ENCODE peak calls at places on chromosomes 3 and 15, in seven cellular contexts. F, P, O, L, V, C and I are unnamed samples.

GRCh38 chr3:117665311-117665710 is 955.7 kb downstream of the TUSC7 start:
- DNase-seq in V (no peak), L (no peak), O (no peak), P (no peak), F (no peak), C (no peak), I (no peak)

GRCh38 chr3:42224178-42224577 is 41.8 kb downstream of the CCK start:
- DNase-seq in O (no peak), P (no peak), L (no peak), C (no peak), F (no peak), V (no peak), I (no peak)

GRCh38 chr15:58463815-58464697 is 32.3 kb downstream of the LIPC start:
- DNase-seq in O (peak; percentile 47), F (no peak), C (no peak), L (no peak), P (peak; percentile 73), V (no peak), I (no peak)

GRCh38 chr3:157131861-157132260 is 28.1 kb downstream of the CCNL1 start:
- DNase-seq in O (peak; percentile 41), V (no peak), P (peak; percentile 61), F (no peak), L (no peak), C (no peak), I (no peak)

GRCh38 chr3:159186581-159186980 is 384.7 kb downstream of the MFSD1 start:
- DNase-seq in C (no peak), O (no peak), F (no peak), L (no peak), P (no peak), V (no peak), I (no peak)

GRCh38 chr15:66387176-66388056 is 704 bp downstream of the MAP2K1 start:
- DNase-seq in F (peak; percentile 74), V (peak; percentile 58), O (peak; percentile 58), C (peak; percentile 76), L (peak; percentile 29), P (peak; percentile 83), I (peak; percentile 61)

GRCh38 chr3:54580453-54580852 is 347.4 kb downstream of the LRTM1 start:
- DNase-seq in O (no peak), C (no peak), P (no peak), F (no peak), L (no peak), V (no peak), I (no peak)

GRCh38 chr15:70533931-70534742 is 229.2 kb downstream of the UACA start:
- DNase-seq in F (no peak), C (no peak), V (no peak), L (no peak), O (peak; percentile 66), P (no peak), I (no peak)

GRCh38 chr3:25344609-25345008 is 83.5 kb upstream of the RARB start:
- DNase-seq in P (no peak), F (no peak), O (no peak), L (no peak), C (no peak), V (no peak), I (no peak)

GRCh38 chr15:79017953-79018352 is 72.6 kb downstream of the RASGRF1 start:
- DNase-seq in L (no peak), V (no peak), P (no peak), F (no peak), O (no peak), C (no peak), I (no peak)

GRCh38 chr3:99966657-99967420 is 147.5 kb downstream of the FILIP1L start:
- DNase-seq in V (no peak), F (no peak), O (peak; percentile 10), C (no peak), L (no peak), P (peak; percentile 68), I (no peak)

GRCh38 chr3:9769426-9770275 is at the start of gene CAMK1:
- DNase-seq in O (peak; percentile 56), C (peak; percentile 83), V (peak; percentile 79), L (no peak), F (peak; percentile 91), P (peak; percentile 58), I (peak; percentile 82)

GRCh38 chr3:4864503-4864902 is 114.7 kb upstream of the BHLHE40 start:
- DNase-seq in V (no peak), F (no peak), L (no peak), O (no peak), C (no peak), P (no peak), I (no peak)

GRCh38 chr15:93245616-93246122 is 156.7 kb upstream of the RGMA start:
- DNase-seq in C (no peak), V (no peak), P (no peak), L (no peak), O (no peak), F (no peak), I (no peak)

GRCh38 chr15:77898811-77899730 is 178.4 kb downstream of the TBC1D2B start:
- DNase-seq in P (no peak), L (no peak), O (no peak), V (no peak), F (peak; percentile 21), C (no peak), I (no peak)

GRCh38 chr3:77179762-77180161 is 139.9 kb downstream of the ROBO2 start:
- DNase-seq in P (no peak), O (no peak), F (no peak), C (no peak), L (no peak), V (no peak), I (no peak)

GRCh38 chr3:139657434-139657833 is 20.3 kb downstream of the NMNAT3 start:
- DNase-seq in O (no peak), P (no peak), C (no peak), F (no peak), L (no peak), V (no peak), I (no peak)

GRCh38 chr15:66287461-66288055 is 5.8 kb upstream of the DIS3L start:
- DNase-seq in L (no peak), C (no peak), V (peak; percentile 13), O (no peak), P (peak; percentile 14), F (no peak), I (no peak)

GRCh38 chr3:102223139-102223538 is 211.7 kb upstream of the ZPLD1 start:
- DNase-seq in O (no peak), C (no peak), F (no peak), V (no peak), P (no peak), L (no peak), I (no peak)

GRCh38 chr3:130345487-130346079 is at the start of gene COL6A5:
- DNase-seq in F (peak; percentile 33), O (no peak), C (no peak), P (no peak), L (no peak), V (no peak), I (peak; percentile 42)

GRCh38 chr15:69740684-69741083 is 288.1 kb downstream of the RPLP1 start:
- DNase-seq in C (no peak), P (no peak), L (no peak), O (no peak), F (no peak), V (no peak), I (no peak)

GRCh38 chr3:123392368-123392767 is 56.5 kb downstream of the ADCY5 start:
- DNase-seq in F (no peak), V (no peak), O (no peak), P (no peak), L (no peak), C (no peak), I (peak; percentile 25)

GRCh38 chr15:44193651-44194396 is 1.2 kb downstream of the FRMD5 start:
- DNase-seq in O (peak; percentile 10), C (no peak), L (no peak), V (no peak), P (peak; percentile 55), F (no peak), I (peak; percentile 18)

GRCh38 chr15:66252411-66253295 is 897 bp downstream of the MEGF11 start:
- DNase-seq in P (no peak), C (peak; percentile 64), F (peak; percentile 75), L (peak; percentile 13), O (peak; percentile 9), V (peak; percentile 64), I (peak; percentile 82)

GRCh38 chr3:31948255-31948654 is 32.8 kb downstream of the OSBPL10 start:
- DNase-seq in C (no peak), O (no peak), L (no peak), F (no peak), P (no peak), V (no peak), I (no peak)

DNA sequence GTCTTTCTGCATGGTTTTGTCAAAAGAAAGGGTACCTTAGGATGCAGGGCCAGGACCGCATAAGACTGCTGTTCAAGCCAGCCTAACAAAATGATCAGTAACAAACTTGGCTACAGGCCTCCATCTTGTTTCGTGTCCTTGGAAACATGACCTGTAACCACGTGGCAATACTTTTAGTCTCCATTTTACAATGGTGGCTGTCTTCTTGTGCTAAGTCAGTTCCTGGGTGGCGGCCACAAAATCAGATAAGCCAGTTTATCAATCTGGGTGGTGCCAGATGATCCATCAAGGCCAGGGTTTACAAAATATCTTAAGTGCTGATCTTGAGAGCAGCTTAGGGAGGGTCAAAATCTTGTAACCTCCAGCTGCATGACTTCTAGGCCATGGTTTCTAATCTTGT is 57.1 kb upstream of the GK5 start:
- DNase-seq in V (no peak), O (no peak), C (no peak), F (no peak), L (no peak), P (no peak), I (no peak)
- TF ChIP-seq CTCF in V (no peak), O (no peak), C (no peak), F (no peak), L (no peak), P (no peak), I (no peak)

GRCh38 chr15:50128266-50128665 is 9.2 kb upstream of the ATP8B4 start:
- DNase-seq in F (no peak), P (no peak), O (peak; percentile 11), C (peak; percentile 73), V (no peak), L (no peak), I (no peak)
- TF ChIP-seq CTCF in F (no peak), P (no peak), O (peak; percentile 36), C (no peak), V (peak; percentile 7), L (no peak), I (no peak)

GRCh38 chr15:90233701-90234518 is at the start of the genes CIB1 and GDPGP1:
- DNase-seq in F (peak; percentile 99), L (peak; percentile 94), V (peak; percentile 95), P (peak; percentile 95), C (peak; percentile 98), O (peak; percentile 94), I (peak; percentile 94)
- TF ChIP-seq CTCF in F (no peak), L (no peak), V (no peak), P (no peak), C (no peak), O (no peak), I (no peak)

DNA sequence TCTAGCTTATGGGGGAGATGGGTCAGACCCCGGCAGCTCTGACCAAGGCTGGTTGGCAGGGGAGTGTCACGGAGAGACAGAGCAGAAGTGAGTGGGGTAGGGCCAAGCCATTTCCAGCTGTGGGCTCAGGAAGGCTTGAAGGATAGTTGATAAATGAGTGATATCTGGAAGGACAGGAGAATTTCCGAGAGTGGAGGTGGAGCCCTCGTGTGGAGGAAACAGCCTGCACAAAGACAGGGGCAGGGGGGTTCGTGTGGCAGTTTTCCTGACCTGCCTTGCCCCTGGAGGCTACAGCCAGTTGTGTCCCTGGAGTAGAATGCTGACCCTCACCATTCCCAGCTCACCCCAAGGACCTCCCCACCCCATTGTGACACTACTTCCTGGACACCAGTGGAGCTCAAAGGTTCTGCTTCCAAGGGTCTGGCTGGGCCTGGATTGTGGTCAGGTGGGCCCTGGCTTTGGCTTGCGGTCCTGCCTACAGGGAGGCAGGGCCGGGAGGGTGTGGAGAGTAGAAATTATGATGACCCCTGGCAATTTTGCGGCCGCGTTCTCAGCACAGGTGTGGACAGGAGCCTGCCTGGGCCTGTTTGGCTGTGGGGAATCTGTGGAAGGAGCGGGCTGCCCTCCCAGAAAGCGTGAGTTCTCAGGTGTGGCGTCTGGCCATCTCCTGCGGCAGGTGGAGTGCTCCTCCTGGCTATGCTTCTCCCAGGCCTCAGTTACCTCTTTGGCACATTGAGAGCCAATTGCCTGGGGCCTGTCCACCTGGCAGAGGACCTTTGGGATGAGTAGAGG is at the start of gene SLC22A14:
- DNase-seq in P (no peak), F (no peak), C (no peak), O (no peak), V (peak; percentile 41), L (no peak), I (no peak)
- TF ChIP-seq CTCF in P (no peak), F (no peak), C (no peak), O (peak; percentile 38), V (peak; percentile 58), L (no peak), I (no peak)